ENCODE peak calls at places on chromosome 22, in seven cellular contexts. L is cardiac muscle cell; I is right cardiac atrium; N is CD4-positive, alpha-beta memory T cell; T is psoas muscle; R is AG04450; K is naive thymus-derived CD4-positive, alpha-beta T cell. G is an unnamed sample. For H3K9me3, the result is how much of the 10 kb centered on the place peaks cover.

GRCh38 chr22:29306830-29307657 is 594 bp downstream of the GAS2L1 start:
- DNase-seq in I (peak), N (no peak), T (peak), L (peak), K (no peak), R (no peak), G (no peak)

GRCh38 chr22:17369553-17370035 is 334 bp downstream of the CECR2 start:
- DNase-seq in R (no peak), K (peak), L (peak), I (peak), T (peak), N (no peak), G (no peak)

GRCh38 chr22:26016916-26017315 is 152.3 kb upstream of the SEZ6L start:
- DNase-seq in R (no peak), I (no peak), K (no peak), T (no peak), N (no peak), L (no peak), G (no peak)

GRCh38 chr22:30246962-30247376 is 410 bp upstream of the LIF start:
- DNase-seq in R (no peak), I (no peak), N (no peak), T (no peak), K (no peak), L (no peak), G (no peak)

GRCh38 chr22:34736081-34736480 is 329.9 kb upstream of the ISX start:
- DNase-seq in I (no peak), R (no peak), L (no peak), N (no peak), K (no peak), T (no peak), G (no peak)

GRCh38 chr22:26610072-26610958 is 7.5 kb downstream of the CRYBB1 start:
- DNase-seq in N (peak), R (peak), I (no peak), T (no peak), L (peak), K (no peak), G (no peak)

GRCh38 chr22:39090426-39091064 is 6.5 kb upstream of the APOBEC3H start:
- DNase-seq in R (no peak), I (peak), L (no peak), T (peak), N (peak), K (peak), G (no peak)

GRCh38 chr22:31244044-31244942 is 32.2 kb downstream of the LIMK2 start:
- DNase-seq in L (peak), R (peak), K (no peak), N (no peak), T (peak), I (no peak), G (no peak)

GRCh38 chr22:36088292-36088691 is 59.7 kb upstream of the RBFOX2 start:
- DNase-seq in T (no peak), I (no peak), N (no peak), L (no peak), R (no peak), K (no peak), G (no peak)

GRCh38 chr22:41524283-41524682 is 20.0 kb downstream of the POLR3H start:
- DNase-seq in K (no peak), N (no peak), I (peak), T (peak), L (peak), R (peak), G (peak)

GRCh38 chr22:23175817-23176644 is 4.3 kb upstream of the BCR start:
- DNase-seq in N (peak), I (no peak), R (no peak), L (no peak), T (no peak), K (no peak), G (no peak)

GRCh38 chr22:20862540-20862939 is 3.7 kb downstream of the SNAP29 start:
- DNase-seq in K (no peak), N (no peak), R (no peak), I (no peak), L (no peak), T (no peak), G (no peak)

GRCh38 chr22:20639343-20639742 is 131.9 kb downstream of the MED15 start:
- DNase-seq in R (no peak), L (no peak), K (no peak), I (no peak), T (no peak), N (no peak), G (no peak)

GRCh38 chr22:20125201-20126174 is 6.1 kb upstream of the ZDHHC8 start:
- DNase-seq in T (no peak), R (no peak), L (no peak), N (no peak), I (no peak), K (no peak), G (no peak)

GRCh38 chr22:21103633-21104032 is 57.9 kb downstream of the LRRC74B start:
- DNase-seq in L (no peak), N (no peak), T (no peak), K (no peak), R (no peak), I (no peak), G (no peak)

GRCh38 chr22:30863161-30863833 is 105.3 kb downstream of the MORC2 start:
- DNase-seq in N (no peak), K (no peak), L (peak), I (no peak), R (no peak), T (no peak), G (peak)

GRCh38 chr22:40031766-40032470 is 37.2 kb downstream of the FAM83F start:
- DNase-seq in R (no peak), K (no peak), T (peak), N (no peak), I (no peak), L (no peak), G (no peak)

GRCh38 chr22:42208362-42208761 is 62.1 kb downstream of the TCF20 start:
- DNase-seq in I (no peak), T (no peak), R (no peak), L (no peak), N (peak), K (no peak), G (no peak)

GRCh38 chr22:28607710-28608109 is 71.9 kb downstream of the TTC28 start:
- DNase-seq in T (no peak), N (no peak), K (no peak), I (no peak), R (peak), L (no peak), G (no peak)

GRCh38 chr22:30304495-30305244 is 15.4 kb upstream of the CASTOR1 start:
- DNase-seq in L (no peak), T (no peak), K (no peak), I (peak), R (no peak), N (no peak), G (no peak)

GRCh38 chr22:17917490-17917983 is 106.8 kb downstream of the MICAL3 start:
- DNase-seq in T (peak), K (no peak), N (no peak), L (no peak), I (peak), R (no peak), G (no peak)

GRCh38 chr22:27867114-27867957 is 51.7 kb downstream of the PITPNB start:
- DNase-seq in L (peak), T (no peak), R (no peak), K (no peak), I (no peak), N (no peak), G (no peak)

GRCh38 chr22:27597703-27598444 is 203.7 kb downstream of the MN1 start:
- DNase-seq in R (no peak), T (no peak), I (no peak), K (no peak), N (no peak), L (peak), G (no peak)

GRCh38 chr22:40856513-40857308 is at the start of the genes ST13 and XPNPEP3:
- DNase-seq in L (peak), K (peak), R (peak), T (peak), N (peak), I (peak), G (peak)

GRCh38 chr22:31635638-31636306 is 26.2 kb downstream of the PISD start:
- DNase-seq in I (peak), R (no peak), K (no peak), N (no peak), L (no peak), T (no peak), G (no peak)

GRCh38 chr22:20558534-20558933 is 51.1 kb downstream of the MED15 start:
- DNase-seq in N (no peak), K (no peak), L (no peak), R (no peak), T (no peak), I (no peak), G (no peak)

GRCh38 chr22:23800297-23801237 is 13.8 kb downstream of the SMARCB1 start:
- DNase-seq in R (no peak), I (no peak), T (no peak), N (no peak), K (no peak), L (no peak), G (no peak)

GRCh38 chr22:19612866-19613572 is 88.8 kb upstream of the CLDN5 start:
- DNase-seq in I (no peak), N (no peak), R (no peak), K (no peak), T (no peak), L (no peak), G (no peak)

GRCh38 chr22:41401781-41402648 is 20.3 kb downstream of the TEF start:
- DNase-seq in L (peak), N (no peak), K (no peak), R (peak), I (peak), T (peak), G (no peak)

GRCh38 chr22:39814899-39815298 is 78.7 kb downstream of the ENTHD1 start:
- DNase-seq in L (peak), I (no peak), T (no peak), R (no peak), N (no peak), K (no peak), G (no peak)

GRCh38 chr22:23713696-23714595 is 23.1 kb downstream of the RGL4 start:
- DNase-seq in L (no peak), K (no peak), R (no peak), N (no peak), I (no peak), T (no peak), G (no peak)

GRCh38 chr22:35442471-35442870 is 42.5 kb downstream of the MCM5 start:
- DNase-seq in R (no peak), L (no peak), T (no peak), I (no peak), N (no peak), K (no peak), G (no peak)

GRCh38 chr22:19115628-19116027 is 6.6 kb downstream of the DGCR2 start:
- DNase-seq in I (no peak), N (no peak), T (no peak), R (no peak), K (no peak), L (no peak), G (no peak)

GRCh38 chr22:37907036-37907954 is 1.2 kb downstream of the MICALL1 start:
- DNase-seq in K (no peak), I (peak), T (no peak), N (no peak), L (peak), R (no peak), G (no peak)
- H3K27ac ChIP-seq in K (peak), I (peak), T (peak), N (peak), L (no peak), R (peak), G (peak)

GRCh38 chr22:47335958-47336357 is 573.5 kb downstream of the TBC1D22A start:
- DNase-seq in I (no peak), L (no peak), K (no peak), N (no peak), R (no peak), T (no peak), G (no peak)
- H3K9me3 ChIP-seq in I (under half), L (under half), K (under half), N (under half), R (under half), T (under half), G (under half)

GRCh38 chr22:24894220-24894975 is 52.1 kb downstream of the LHFPL7 start:
- DNase-seq in I (peak), T (peak), N (no peak), K (no peak), R (peak), L (peak), G (peak)
- H3K27ac ChIP-seq in I (peak), T (peak), N (no peak), K (no peak), R (peak), L (no peak), G (peak)

GRCh38 chr22:47583959-47584562 is 821.6 kb downstream of the TBC1D22A start:
- DNase-seq in K (no peak), T (no peak), N (no peak), R (no peak), I (no peak), L (no peak), G (no peak)
- H3K9me3 ChIP-seq in K (under half), T (under half), N (under half), R (under half), I (under half), L (under half), G (under half)

DNA sequence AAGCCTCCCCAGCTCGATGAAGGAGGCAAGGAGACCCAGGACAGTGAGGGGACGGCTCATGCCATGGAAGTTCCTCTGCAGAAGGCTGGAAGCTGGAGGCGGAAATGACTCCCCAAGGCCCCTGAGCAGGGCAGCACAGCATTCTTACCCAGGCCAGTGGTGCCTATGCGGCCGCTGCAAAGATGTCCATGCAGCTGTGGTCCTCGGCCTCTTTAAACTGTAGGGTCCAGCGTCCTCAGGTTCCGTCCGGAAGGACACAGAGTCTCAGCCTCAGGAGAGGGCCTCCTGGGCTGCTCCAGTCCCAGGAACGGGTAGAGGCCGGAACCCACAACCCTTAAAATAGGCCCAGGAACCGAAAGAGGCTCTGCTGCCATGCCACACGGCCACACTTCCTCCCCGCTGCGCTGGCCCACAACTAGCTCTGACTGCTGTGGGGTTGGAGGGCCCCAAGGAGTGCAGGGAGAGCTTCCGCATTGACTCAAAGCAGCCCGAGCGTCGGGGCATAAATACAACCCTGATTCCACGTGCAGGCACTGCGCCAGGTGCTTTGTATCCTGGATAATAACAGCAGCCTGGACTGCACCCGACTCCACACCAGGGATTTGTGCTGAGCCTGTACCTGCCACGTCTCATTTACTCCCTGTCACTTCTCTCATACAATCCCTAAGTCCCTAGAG is 5.5 kb downstream of the KIAA0930 start:
- DNase-seq in N (no peak), I (peak), L (no peak), T (no peak), K (peak), R (no peak), G (no peak)
- H3K27ac ChIP-seq in N (no peak), I (peak), L (no peak), T (no peak), K (no peak), R (no peak), G (peak)

DNA sequence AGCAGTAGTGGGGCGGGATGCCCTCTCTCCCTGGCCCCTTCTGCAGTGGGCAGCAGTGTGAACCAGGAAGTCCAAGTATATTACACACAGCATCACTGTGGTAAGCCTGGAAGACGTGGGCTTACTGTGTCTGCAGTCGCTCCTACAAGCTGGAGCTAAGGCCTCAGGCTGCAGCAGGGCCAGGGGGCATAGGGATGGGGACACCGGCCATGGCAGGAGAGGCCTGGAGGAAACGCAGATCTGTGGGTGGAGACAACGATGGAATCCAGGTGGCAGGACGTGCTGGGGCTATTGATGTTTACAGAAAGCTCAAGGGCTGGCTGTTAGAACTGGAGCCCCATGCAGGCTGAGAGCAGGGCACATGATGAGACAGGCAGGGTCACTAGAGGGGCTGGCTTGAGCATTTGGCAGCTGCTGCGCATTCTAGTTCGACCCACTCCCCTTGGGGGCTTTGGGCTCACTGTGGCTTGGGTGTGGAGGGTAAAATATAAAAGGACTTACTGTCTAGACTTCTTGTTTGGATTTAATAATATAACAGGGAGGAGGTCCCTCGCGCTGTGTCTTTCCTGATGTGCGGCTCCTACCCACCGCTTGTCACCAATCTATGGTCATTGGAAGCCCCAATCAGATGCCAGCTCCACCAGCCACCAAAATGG is 539.5 kb downstream of the TBC1D22A start:
- DNase-seq in T (no peak), K (no peak), I (no peak), R (no peak), N (no peak), L (no peak), G (peak)
- H3K9me3 ChIP-seq in T (under half), K (under half), I (under half), R (under half), N (under half), L (under half), G (under half)

GRCh38 chr22:43423046-43423445 is 11.2 kb downstream of the MPPED1 start:
- DNase-seq in T (peak), I (no peak), K (no peak), N (no peak), R (no peak), L (no peak), G (no peak)
- H3K27ac ChIP-seq in T (no peak), I (no peak), K (no peak), N (no peak), R (no peak), L (no peak), G (no peak)

GRCh38 chr22:49719046-49719445 is 108.6 kb downstream of the BRD1 start:
- DNase-seq in K (no peak), R (no peak), N (no peak), I (no peak), L (no peak), T (no peak), G (no peak)
- H3K9me3 ChIP-seq in K (under half), R (under half), N (under half), I (under half), L (under half), T (under half), G (under half)

G was measured in esophagus muscularis mucosa.